ENCODE peak calls at places on chromosomes 5 and 9, in nine cellular contexts. L is natural killer cell; V is CD4-positive, alpha-beta T cell; W is mesothelial cell of epicardium; R is Panc1; T is AG04449; X is mucosa of descending colon; H is upper lobe of right lung; I is IMR-90. D is an unnamed sample.

GRCh38 chr9:86487222-86487841 is 133.1 kb upstream of the TUT7 start:
- DNase-seq in W (no peak), T (peak), L (no peak), V (no peak), R (peak), H (no peak), X (no peak), I (peak), D (no peak)

GRCh38 chr5:108508976-108509375 is 127.1 kb upstream of the FBXL17 start:
- DNase-seq in I (no peak), W (no peak), R (no peak), X (no peak), L (no peak), V (no peak), H (no peak), T (no peak), D (no peak)

GRCh38 chr9:2413196-2413840 is 208.3 kb upstream of the VLDLR start:
- DNase-seq in L (no peak), X (no peak), T (no peak), R (no peak), V (no peak), I (no peak), H (no peak), W (no peak), D (no peak)

GRCh38 chr9:37151802-37152201 is 31.4 kb downstream of the ZCCHC7 start:
- DNase-seq in I (no peak), W (no peak), R (no peak), T (no peak), L (no peak), V (no peak), H (no peak), X (no peak), D (no peak)

GRCh38 chr5:145362261-145362660 is 472.9 kb downstream of the PRELID2 start:
- DNase-seq in R (no peak), V (no peak), X (no peak), T (peak), W (no peak), I (peak), H (no peak), L (no peak), D (no peak)

GRCh38 chr9:132780230-132781007 is 97.7 kb downstream of the AK8 start:
- DNase-seq in X (no peak), V (no peak), H (no peak), T (no peak), R (no peak), I (no peak), W (peak), L (no peak), D (no peak)

GRCh38 chr9:127132921-127133647 is 10.6 kb upstream of the ANGPTL2 start:
- DNase-seq in T (no peak), X (no peak), W (peak), R (no peak), L (no peak), I (peak), H (peak), V (no peak), D (no peak)

GRCh38 chr5:176500511-176500910 is 36.7 kb downstream of the RNF44 start:
- DNase-seq in W (no peak), V (no peak), H (no peak), X (no peak), T (no peak), I (peak), L (no peak), R (no peak), D (no peak)

GRCh38 chr9:38707885-38708640 is 11.9 kb downstream of the FAM240B start:
- DNase-seq in X (no peak), V (no peak), I (no peak), L (no peak), R (no peak), H (no peak), T (no peak), W (no peak), D (no peak)

GRCh38 chr9:7094052-7094451 is 336.3 kb downstream of the KDM4C start:
- DNase-seq in T (no peak), I (peak), X (no peak), H (no peak), L (no peak), V (no peak), R (no peak), W (no peak), D (no peak)

GRCh38 chr5:12672141-12672540 is 767.9 kb upstream of the CTNND2 start:
- DNase-seq in T (no peak), I (no peak), R (no peak), L (no peak), X (no peak), V (no peak), W (no peak), H (no peak), D (no peak)

GRCh38 chr9:136666364-136667216 is 3.9 kb downstream of the EGFL7 start:
- DNase-seq in W (no peak), V (no peak), I (no peak), T (no peak), L (no peak), H (no peak), X (no peak), R (no peak), D (no peak)

GRCh38 chr5:126358525-126358924 is 64.7 kb upstream of the GRAMD2B start:
- DNase-seq in H (no peak), X (no peak), T (no peak), I (peak), W (no peak), V (no peak), R (no peak), L (no peak), D (no peak)

GRCh38 chr5:54146390-54146789 is 164.0 kb downstream of the ARL15 start:
- DNase-seq in R (no peak), V (no peak), H (no peak), X (no peak), W (no peak), L (no peak), I (no peak), T (no peak), D (no peak)

GRCh38 chr5:32138839-32139493 is 35.2 kb downstream of the GOLPH3 start:
- DNase-seq in V (no peak), L (no peak), W (no peak), I (peak), R (no peak), T (no peak), H (peak), X (no peak), D (no peak)

GRCh38 chr9:87004016-87004415 is 56.7 kb upstream of the GAS1 start:
- DNase-seq in H (no peak), V (no peak), L (no peak), T (no peak), R (no peak), X (no peak), I (no peak), W (no peak), D (no peak)

GRCh38 chr5:1052076-1052475 is 43.5 kb downstream of the NKD2 start:
- DNase-seq in I (no peak), H (no peak), V (no peak), T (no peak), L (no peak), W (no peak), X (peak), R (no peak), D (no peak)

GRCh38 chr5:95859327-95860060 is 37.0 kb upstream of the GLRX start:
- DNase-seq in T (no peak), L (no peak), W (no peak), X (no peak), I (no peak), R (no peak), V (no peak), H (no peak), D (no peak)

GRCh38 chr9:136079211-136079915 is 15.7 kb downstream of the NACC2 start:
- DNase-seq in H (no peak), T (no peak), X (peak), W (no peak), I (no peak), V (no peak), R (no peak), L (no peak), D (no peak)

GRCh38 chr5:73393606-73394489 is 54.7 kb downstream of the FOXD1 start:
- DNase-seq in T (no peak), X (no peak), L (no peak), H (no peak), V (no peak), W (no peak), I (no peak), R (no peak), D (no peak)

GRCh38 chr9:126043691-126044090 is 282.9 kb upstream of the MVB12B start:
- DNase-seq in V (no peak), R (no peak), I (no peak), W (no peak), X (no peak), L (no peak), H (no peak), T (no peak), D (no peak)

GRCh38 chr9:17519761-17520160 is 59.1 kb upstream of the SH3GL2 start:
- DNase-seq in H (no peak), W (no peak), L (no peak), T (no peak), I (peak), V (no peak), X (no peak), R (no peak), D (no peak)

GRCh38 chr9:17521456-17521855 is 57.4 kb upstream of the SH3GL2 start:
- DNase-seq in I (no peak), L (no peak), T (no peak), X (no peak), W (no peak), H (no peak), R (no peak), V (no peak), D (no peak)

GRCh38 chr9:17520264-17521058 is 58.4 kb upstream of the SH3GL2 start:
- DNase-seq in X (no peak), I (no peak), R (no peak), W (no peak), V (no peak), L (no peak), H (no peak), T (no peak), D (no peak)
- TF ChIP-seq CTCF in X (no peak), I (no peak), R (no peak), W (no peak), V (no peak), L (no peak), H (no peak), T (no peak), D (peak)

GRCh38 chr5:172447646-172448365 is 6.5 kb downstream of the SH3PXD2B start:
- DNase-seq in H (no peak), R (no peak), W (no peak), I (no peak), V (no peak), T (no peak), L (no peak), X (no peak), D (no peak)
- TF ChIP-seq CTCF in H (no peak), R (no peak), W (no peak), I (no peak), V (no peak), T (no peak), L (no peak), X (no peak), D (no peak)

GRCh38 chr5:106451998-106452397 is 1218.7 kb downstream of the EFNA5 start:
- DNase-seq in R (no peak), T (no peak), V (no peak), H (no peak), W (no peak), L (no peak), I (no peak), X (no peak), D (peak)

GRCh38 chr5:106454050-106454449 is 1216.7 kb downstream of the EFNA5 start:
- DNase-seq in I (no peak), X (no peak), H (no peak), R (no peak), T (no peak), W (no peak), V (no peak), L (no peak), D (no peak)

GRCh38 chr5:106459541-106459940 is 1211.2 kb downstream of the EFNA5 start:
- DNase-seq in V (no peak), W (no peak), I (no peak), R (no peak), H (no peak), L (no peak), T (no peak), X (no peak), D (no peak)

GRCh38 chr5:106454651-106455415 is 1215.9 kb downstream of the EFNA5 start:
- DNase-seq in H (no peak), X (no peak), L (no peak), V (no peak), R (no peak), T (no peak), W (no peak), I (peak), D (peak)
- TF ChIP-seq CTCF in H (peak), X (no peak), L (no peak), V (no peak), R (peak), T (peak), W (no peak), I (peak), D (peak)

GRCh38 chr9:33377089-33377715 is 25.2 kb downstream of the AQP7 start:
- DNase-seq in H (peak), W (no peak), I (no peak), R (no peak), V (no peak), T (no peak), L (no peak), X (no peak), D (no peak)

GRCh38 chr9:33378121-33378795 is 24.1 kb downstream of the AQP7 start:
- DNase-seq in T (no peak), H (peak), L (no peak), V (no peak), I (no peak), W (no peak), X (no peak), R (no peak), D (no peak)

GRCh38 chr9:33379666-33380389 is 22.5 kb downstream of the AQP7 start:
- DNase-seq in I (no peak), W (no peak), X (no peak), H (peak), R (no peak), T (no peak), V (no peak), L (no peak), D (no peak)

GRCh38 chr9:33381231-33381791 is 21.1 kb downstream of the AQP7 start:
- DNase-seq in R (no peak), W (no peak), I (peak), V (no peak), L (no peak), H (peak), X (no peak), T (no peak), D (no peak)

DNA sequence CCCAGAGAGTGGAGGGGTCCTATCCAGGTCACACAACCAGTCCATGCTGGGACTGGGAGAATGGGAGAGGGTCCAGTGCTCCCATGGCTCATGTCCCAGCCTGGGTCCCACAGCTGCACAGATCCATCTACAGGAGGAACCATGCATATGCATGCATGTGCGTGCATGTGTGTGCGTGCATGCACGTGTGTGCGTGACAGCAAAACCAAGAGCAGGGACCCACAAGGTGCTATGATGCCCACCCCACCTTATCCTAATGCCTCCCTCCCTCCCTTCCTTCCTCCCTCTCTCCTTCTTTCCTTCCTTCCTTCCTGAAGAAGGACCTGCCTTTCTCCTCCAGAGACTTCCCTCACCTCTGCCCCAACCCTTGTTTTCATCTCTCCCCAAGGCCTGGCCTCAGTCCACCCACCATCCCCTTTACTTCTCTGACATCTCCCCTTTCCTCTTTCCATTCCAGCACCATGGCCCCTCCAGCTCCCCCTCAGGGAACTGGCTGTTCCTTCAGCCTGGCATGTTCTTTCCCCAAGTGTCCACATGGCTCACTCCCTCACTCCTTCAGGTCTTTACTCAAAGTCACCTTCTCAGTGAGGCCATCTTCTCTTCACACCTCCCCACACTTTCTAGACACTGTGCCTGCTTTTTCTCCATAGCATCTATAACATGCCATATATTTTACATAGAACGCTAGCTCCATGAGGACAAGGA is 21.8 kb downstream of the AQP7 start:
- DNase-seq in L (no peak), T (no peak), X (no peak), V (no peak), H (peak), I (no peak), R (no peak), W (no peak), D (no peak)
- TF ChIP-seq CTCF in L (no peak), T (no peak), X (no peak), V (no peak), H (no peak), I (no peak), R (no peak), W (no peak), D (no peak)

GRCh38 chr9:17005085-17005484 is 129.8 kb upstream of the CNTLN start:
- DNase-seq in I (peak), H (no peak), X (peak), L (no peak), V (no peak), T (no peak), R (no peak), W (no peak), D (no peak)
- TF ChIP-seq CTCF in I (no peak), H (no peak), X (no peak), L (no peak), V (no peak), T (no peak), R (no peak), W (no peak), D (no peak)

DNA sequence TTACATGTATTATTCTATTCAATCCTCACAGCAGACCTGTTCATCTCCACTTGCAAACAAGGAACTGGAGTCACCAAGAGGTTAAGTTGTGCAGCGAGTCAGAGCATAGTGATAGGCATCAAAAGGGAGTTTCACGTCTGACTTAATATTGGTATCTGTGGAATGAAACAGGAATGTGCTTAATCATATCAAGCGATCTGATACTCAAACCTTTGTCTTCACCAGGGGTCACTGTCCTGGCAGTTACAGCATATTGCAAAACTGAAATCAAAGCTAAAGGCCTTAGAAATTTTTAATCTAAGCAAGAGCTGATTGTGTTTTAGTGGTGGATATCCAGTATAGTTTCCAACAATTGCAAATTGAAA is 271.6 kb downstream of the PLK2 start:
- DNase-seq in L (no peak), X (no peak), T (peak), H (no peak), V (no peak), I (peak), R (peak), W (no peak), D (no peak)
- TF ChIP-seq CTCF in L (no peak), X (no peak), T (no peak), H (no peak), V (no peak), I (no peak), R (peak), W (no peak), D (no peak)

GRCh38 chr9:116166713-116167112 is 13.1 kb downstream of the PAPPA start:
- DNase-seq in V (no peak), W (no peak), I (no peak), X (no peak), H (no peak), R (no peak), L (no peak), T (no peak), D (no peak)
- TF ChIP-seq CTCF in V (no peak), W (no peak), I (peak), X (no peak), H (no peak), R (peak), L (no peak), T (no peak), D (peak)

GRCh38 chr9:78618735-78619134 is 321.8 kb downstream of the PSAT1 start:
- DNase-seq in R (no peak), T (no peak), H (no peak), X (no peak), L (no peak), V (no peak), I (no peak), W (no peak), D (no peak)
- TF ChIP-seq CTCF in R (no peak), T (no peak), H (no peak), X (no peak), L (no peak), V (no peak), I (no peak), W (no peak), D (no peak)

D was measured in glutamatergic neuron.